ENCODE peak calls at places on chromosomes 12 and 14, in ten cellular contexts. N, V, J, Y, X, S, H, Z, W and B are unnamed samples.
A peak's percentile ranks its signal among the peaks of the same experiment; 100 is the strongest.

GRCh38 chr14:103427485-103428443 is 42.5 kb downstream of the MARK3 start:
- DNase-seq in N (no peak), V (peak; percentile 80), J (no peak), Y (peak; percentile 92), X (no peak), S (peak; percentile 85), H (peak; percentile 4), Z (peak; percentile 43), W (no peak), B (no peak)

GRCh38 chr12:96308881-96309280 is 91.4 kb downstream of the CDK17 start:
- DNase-seq in N (no peak), V (no peak), J (no peak), Y (peak; percentile 49), X (no peak), S (peak; percentile 45), H (no peak), Z (no peak), W (no peak), B (no peak)

GRCh38 chr12:124395284-124395752 is 100.4 kb downstream of the RFLNA start:
- DNase-seq in N (no peak), V (peak; percentile 60), J (no peak), Y (no peak), X (no peak), S (no peak), H (no peak), Z (peak; percentile 38), W (no peak), B (no peak)

GRCh38 chr12:109434556-109434955 is 42.5 kb downstream of the KCTD10 start:
- DNase-seq in N (no peak), V (no peak), J (no peak), Y (no peak), X (no peak), S (no peak), H (no peak), Z (no peak), W (no peak), B (no peak)

GRCh38 chr14:21405097-21405496 is 21.3 kb upstream of the SUPT16H start:
- DNase-seq in N (no peak), V (no peak), J (no peak), Y (no peak), X (no peak), S (no peak), H (no peak), Z (no peak), W (no peak), B (no peak)

GRCh38 chr14:74257988-74258704 is 18.9 kb downstream of the VSX2 start:
- DNase-seq in N (no peak), V (no peak), J (no peak), Y (no peak), X (no peak), S (no peak), H (no peak), Z (no peak), W (no peak), B (no peak)

GRCh38 chr12:20196767-20197166 is 171.6 kb upstream of the PDE3A start:
- DNase-seq in N (no peak), V (no peak), J (no peak), Y (no peak), X (no peak), S (no peak), H (no peak), Z (no peak), W (no peak), B (no peak)

GRCh38 chr12:54549774-54550451 is 512 bp downstream of the PDE1B start:
- DNase-seq in N (no peak), V (no peak), J (no peak), Y (peak; percentile 6), X (peak; percentile 69), S (no peak), H (no peak), Z (no peak), W (no peak), B (no peak)

GRCh38 chr12:25957898-25958253 is 606 bp upstream of the RASSF8 start:
- DNase-seq in N (no peak), V (peak; percentile 71), J (peak; percentile 64), Y (peak; percentile 85), X (no peak), S (peak; percentile 82), H (no peak), Z (peak; percentile 62), W (no peak), B (peak; percentile 16)

GRCh38 chr14:74401504-74402241 is 24.3 kb downstream of the SYNDIG1L start:
- DNase-seq in N (no peak), V (no peak), J (peak; percentile 74), Y (no peak), X (no peak), S (no peak), H (peak; percentile 71), Z (no peak), W (peak; percentile 86), B (no peak)

GRCh38 chr12:15956010-15956409 is 44.9 kb downstream of the DERA start:
- DNase-seq in N (no peak), V (no peak), J (no peak), Y (no peak), X (no peak), S (no peak), H (no peak), Z (no peak), W (no peak), B (no peak)

GRCh38 chr12:26091837-26092236 is 33.0 kb downstream of the BHLHE41 start:
- DNase-seq in N (no peak), V (no peak), J (no peak), Y (no peak), X (no peak), S (no peak), H (no peak), Z (no peak), W (peak; percentile 32), B (no peak)

GRCh38 chr14:101179691-101180211 is 276.2 kb upstream of the RTL1 start:
- DNase-seq in N (no peak), V (no peak), J (no peak), Y (no peak), X (no peak), S (no peak), H (no peak), Z (no peak), W (no peak), B (no peak)

GRCh38 chr14:105326568-105326867 is 12.0 kb downstream of the PACS2 start:
- DNase-seq in N (no peak), V (no peak), J (no peak), Y (no peak), X (no peak), S (no peak), H (no peak), Z (no peak), W (no peak), B (no peak)

GRCh38 chr14:68541128-68541896 is 251.6 kb downstream of the ZFP36L1 start:
- DNase-seq in N (no peak), V (no peak), J (no peak), Y (no peak), X (no peak), S (no peak), H (no peak), Z (peak; percentile 40), W (peak; percentile 27), B (no peak)

GRCh38 chr12:119115296-119115905 is 63.3 kb upstream of the HSPB8 start:
- DNase-seq in N (no peak), V (peak; percentile 47), J (no peak), Y (peak; percentile 18), X (no peak), S (peak; percentile 31), H (no peak), Z (peak; percentile 30), W (peak; percentile 81), B (peak; percentile 8)

GRCh38 chr12:102957339-102958050 is at the start of gene ASCL1:
- DNase-seq in N (no peak), V (no peak), J (no peak), Y (peak; percentile 33), X (no peak), S (peak; percentile 10), H (no peak), Z (no peak), W (peak; percentile 32), B (no peak)
- H3K4me3 ChIP-seq in N (peak within 1 kb of the TSS; percentile 44), V (peak within 1 kb of the TSS; percentile 42), J (no peak within 1 kb of the TSS), Y (no peak within 1 kb of the TSS), X (peak within 1 kb of the TSS; percentile 49), S (peak within 1 kb of the TSS; percentile 33), H (no peak within 1 kb of the TSS), Z (peak within 1 kb of the TSS; percentile 7), W (peak within 1 kb of the TSS; percentile 36), B (peak within 1 kb of the TSS; percentile 41)

DNA sequence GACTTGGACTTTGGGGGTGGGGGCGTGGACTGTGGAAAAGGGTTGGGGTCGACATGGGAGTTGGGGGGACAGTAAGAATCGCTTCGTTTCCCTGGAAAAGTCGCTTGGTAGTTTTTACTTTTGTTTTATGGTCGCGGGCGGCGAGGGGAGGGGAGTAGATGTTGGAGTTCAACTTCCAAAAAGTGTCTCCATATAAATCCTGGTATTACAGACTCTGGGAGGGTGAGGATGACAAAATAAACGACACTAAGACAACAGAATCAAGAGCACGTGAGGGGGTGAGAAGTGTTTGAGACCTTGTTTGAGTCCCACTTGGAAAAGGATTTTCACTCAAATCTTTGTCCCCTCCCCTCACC is 650 bp upstream of the BCL11B start:
- DNase-seq in N (no peak), V (no peak), J (no peak), Y (no peak), X (no peak), S (no peak), H (no peak), Z (no peak), W (no peak), B (no peak)
- H3K27ac ChIP-seq in N (no peak overlapping the region), V (no peak overlapping the region), J (no peak overlapping the region), Y (no peak overlapping the region), X (no peak overlapping the region), S (no peak overlapping the region), H (no peak overlapping the region), Z (no peak overlapping the region), W (no peak overlapping the region), B (no peak overlapping the region)

DNA sequence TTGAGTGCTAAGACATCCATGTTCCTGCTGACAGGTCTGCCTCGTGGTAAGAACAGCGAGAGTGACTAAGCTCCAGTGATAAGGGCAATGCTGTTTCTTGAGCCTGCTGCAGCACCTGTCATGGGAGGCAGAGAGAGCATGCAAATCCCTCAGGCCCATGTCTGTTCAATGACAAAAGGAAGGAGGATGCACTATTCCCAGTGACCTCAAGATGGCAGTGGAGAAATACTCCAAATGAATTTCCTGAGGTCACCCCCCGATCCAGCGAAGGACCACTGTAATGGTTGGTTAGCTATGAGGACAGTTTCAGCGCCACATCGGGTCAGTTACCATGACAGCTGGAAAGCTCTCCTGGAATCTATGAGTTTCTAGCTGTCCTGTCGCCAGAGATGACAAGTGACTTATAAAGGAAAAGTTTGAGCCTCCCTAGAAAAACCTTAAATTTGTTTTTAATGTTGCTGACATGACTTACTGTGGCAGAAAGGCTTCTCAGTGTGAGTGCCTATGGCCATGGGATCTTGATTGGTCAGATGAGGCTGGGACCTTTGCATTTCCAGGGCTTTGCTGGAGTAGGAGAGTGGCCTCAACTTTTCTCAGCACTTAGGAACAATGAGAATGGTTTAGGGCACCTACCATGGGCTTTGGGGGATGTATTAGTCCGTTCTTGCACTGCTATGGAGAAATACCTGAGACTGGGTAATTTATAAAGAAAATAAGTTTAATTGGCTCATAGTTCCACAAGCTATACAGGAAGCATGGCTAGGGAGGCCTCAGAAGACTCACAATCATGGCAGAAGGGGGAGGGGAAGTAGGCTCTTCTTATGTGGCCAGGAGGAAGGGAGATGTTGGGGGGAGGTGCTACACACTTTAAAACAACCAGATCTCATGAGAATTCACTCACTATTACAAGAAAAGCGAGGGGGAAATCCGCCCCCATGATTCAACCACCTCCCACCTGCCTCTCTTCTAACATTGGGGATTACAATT is 88.0 kb upstream of the TMEM260 start:
- DNase-seq in N (no peak), V (peak; percentile 65), J (peak; percentile 38), Y (peak; percentile 43), X (no peak), S (peak; percentile 49), H (peak; percentile 11), Z (peak; percentile 15), W (peak; percentile 84), B (peak; percentile 16)
- H3K4me3 ChIP-seq in N (no peak overlapping the region), V (no peak overlapping the region), J (no peak overlapping the region), Y (no peak overlapping the region), X (no peak overlapping the region), S (peak overlapping the region; percentile 9), H (no peak overlapping the region), Z (no peak overlapping the region), W (no peak overlapping the region), B (no peak overlapping the region)

GRCh38 chr12:31510034-31510433 is 80.9 kb downstream of the DENND5B start:
- DNase-seq in N (no peak), V (no peak), J (no peak), Y (no peak), X (no peak), S (peak; percentile 22), H (no peak), Z (no peak), W (no peak), B (no peak)
- H3K27ac ChIP-seq in N (no peak overlapping the region), V (no peak overlapping the region), J (no peak overlapping the region), Y (no peak overlapping the region), X (no peak overlapping the region), S (no peak overlapping the region), H (no peak overlapping the region), Z (no peak overlapping the region), W (peak overlapping the region; percentile 44), B (no peak overlapping the region)